ENCODE peak calls at places on chromosomes 4 and X, in four cellular contexts. D is K562, W is H1, L is HepG2. O is an unnamed sample.

GRCh38 chrX:107449490-107450175 is at the start of gene FRMPD3:
- DNase-seq in D (no peak), W (no peak), L (no peak), O (no peak)

GRCh38 chr4:48898733-48899431 is 7.7 kb downstream of the OCIAD2 start:
- DNase-seq in D (no peak), W (no peak), L (no peak), O (no peak)

GRCh38 chr4:111334356-111334755 is 711.5 kb upstream of the PITX2 start:
- DNase-seq in D (no peak), W (no peak), L (no peak), O (no peak)

GRCh38 chr4:189001283-189001970 is 862.2 kb downstream of the TRIML1 start:
- DNase-seq in D (no peak), W (no peak), L (no peak), O (no peak)

GRCh38 chr4:121957266-121957665 is 5.4 kb upstream of the TRPC3 start:
- DNase-seq in D (no peak), W (no peak), L (no peak), O (no peak)

GRCh38 chr4:8261851-8262535 is 7.6 kb upstream of the HTRA3 start:
- DNase-seq in D (peak; percentile 28), W (no peak), L (no peak), O (no peak)

GRCh38 chr4:169270156-169270809 is 473 bp downstream of the SH3RF1 start:
- DNase-seq in D (peak; percentile 28), W (peak; percentile 82), L (no peak), O (peak; percentile 37)

GRCh38 chrX:46649421-46650260 is 76.1 kb downstream of the CHST7 start:
- DNase-seq in D (no peak), W (no peak), L (no peak), O (no peak)

GRCh38 chr4:158805628-158806471 is 37.0 kb downstream of the FNIP2 start:
- DNase-seq in D (no peak), W (no peak), L (no peak), O (no peak)

GRCh38 chr4:87077834-87078585 is 142.4 kb downstream of the KLHL8 start:
- DNase-seq in D (no peak), W (no peak), L (no peak), O (no peak)

GRCh38 chr4:52173470-52174055 is 122.5 kb downstream of the SPATA18 start:
- DNase-seq in D (no peak), W (no peak), L (no peak), O (no peak)

GRCh38 chr4:39576268-39576667 is 49.0 kb upstream of the UGDH start:
- DNase-seq in D (no peak), W (no peak), L (no peak), O (no peak)

GRCh38 chr4:112170451-112170993 is 25.3 kb downstream of the FAM241A start:
- DNase-seq in D (peak; percentile 56), W (no peak), L (peak; percentile 43), O (peak; percentile 60)

GRCh38 chr4:53905281-53905934 is 159.0 kb downstream of the CHIC2 start:
- DNase-seq in D (no peak), W (no peak), L (peak; percentile 31), O (no peak)

GRCh38 chr4:165288639-165289428 is 38.6 kb upstream of the MSMO1 start:
- DNase-seq in D (no peak), W (no peak), L (peak; percentile 24), O (no peak)

GRCh38 chr4:31946456-31946855 is 1226.3 kb downstream of the PCDH7 start:
- DNase-seq in D (no peak), W (no peak), L (no peak), O (no peak)

GRCh38 chr4:173490256-173490655 is 39.8 kb downstream of the HAND2 start:
- DNase-seq in D (no peak), W (no peak), L (no peak), O (no peak)

GRCh38 chr4:159205462-159205861 is 102.6 kb downstream of the RAPGEF2 start:
- DNase-seq in D (no peak), W (no peak), L (no peak), O (no peak)

GRCh38 chrX:8868070-8868795 is 67.0 kb upstream of the FAM9A start:
- DNase-seq in D (no peak), W (no peak), L (no peak), O (peak; percentile 86)

GRCh38 chrX:28398352-28398751 is 188.9 kb upstream of the IL1RAPL1 start:
- DNase-seq in D (no peak), W (no peak), L (no peak), O (peak; percentile 3)

GRCh38 chr4:101835121-101835904 is 44.8 kb downstream of the BANK1 start:
- DNase-seq in D (no peak), W (no peak), L (peak; percentile 15), O (peak; percentile 69)

GRCh38 chrX:105190252-105190853 is 30.1 kb downstream of the TEX13A start:
- DNase-seq in D (peak; percentile 9), W (peak; percentile 50), L (no peak), O (no peak)

GRCh38 chr4:140116442-140117104 is 37.4 kb downstream of the MAML3 start:
- DNase-seq in D (no peak), W (no peak), L (no peak), O (no peak)

GRCh38 chrX:78024349-78025108 is 55.1 kb upstream of the PGAM4 start:
- DNase-seq in D (peak; percentile 32), W (peak; percentile 45), L (peak; percentile 45), O (peak; percentile 18)

GRCh38 chrX:112834016-112834855 is 6.4 kb downstream of the AMOT start:
- DNase-seq in D (no peak), W (no peak), L (no peak), O (no peak)

GRCh38 chrX:38335382-38335781 is 8.1 kb upstream of the RPGR start:
- DNase-seq in D (no peak), W (no peak), L (no peak), O (no peak)

GRCh38 chrX:25536307-25536970 is 520.7 kb upstream of the ARX start:
- DNase-seq in D (no peak), W (no peak), L (peak; percentile 47), O (no peak)

GRCh38 chr4:53103489-53103888 is 241.4 kb downstream of the RASL11B start:
- DNase-seq in D (no peak), W (no peak), L (no peak), O (no peak)

GRCh38 chr4:38188631-38189101 is 228.5 kb downstream of the PTTG2 start:
- DNase-seq in D (no peak), W (no peak), L (no peak), O (no peak)

GRCh38 chrX:101655540-101655939 is 4.1 kb downstream of the ARMCX2 start:
- DNase-seq in D (no peak), W (no peak), L (no peak), O (no peak)

GRCh38 chrX:70720721-70721120 is 187.8 kb downstream of the TEX11 start:
- DNase-seq in D (no peak), W (no peak), L (no peak), O (peak; percentile 5)

GRCh38 chrX:98605941-98606340 is 1722.2 kb downstream of the RPA4 start:
- DNase-seq in D (no peak), W (no peak), L (no peak), O (no peak)

DNA sequence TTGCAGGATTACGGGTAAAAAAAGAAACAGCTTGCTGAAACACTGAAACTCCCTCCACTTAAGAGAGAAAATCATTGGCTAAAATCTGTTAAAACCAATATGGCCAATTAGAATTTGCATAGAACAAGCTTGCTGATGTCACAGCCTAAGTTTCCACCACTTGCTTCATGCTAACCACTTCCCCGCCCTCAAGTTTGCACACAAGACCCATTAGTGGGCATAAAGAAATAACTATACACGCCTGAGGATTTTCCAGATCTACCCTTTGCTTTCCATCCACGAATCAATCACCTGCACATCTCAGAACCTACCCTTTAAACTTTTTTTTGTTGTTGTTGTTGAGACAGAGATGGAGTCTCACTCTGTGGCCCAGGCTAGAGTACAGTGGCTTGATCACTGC is 42.7 kb upstream of the PHEX start:
- DNase-seq in D (no peak), W (no peak), L (no peak), O (no peak)
- TF ChIP-seq MAX in D (no peak), W (no peak), L (no peak), O (no peak)

GRCh38 chr4:10765386-10765785 is 80.8 kb upstream of the CLNK start:
- DNase-seq in D (no peak), W (no peak), L (no peak), O (no peak)

GRCh38 chr4:10761903-10762302 is 77.3 kb upstream of the CLNK start:
- DNase-seq in D (no peak), W (no peak), L (no peak), O (no peak)

DNA sequence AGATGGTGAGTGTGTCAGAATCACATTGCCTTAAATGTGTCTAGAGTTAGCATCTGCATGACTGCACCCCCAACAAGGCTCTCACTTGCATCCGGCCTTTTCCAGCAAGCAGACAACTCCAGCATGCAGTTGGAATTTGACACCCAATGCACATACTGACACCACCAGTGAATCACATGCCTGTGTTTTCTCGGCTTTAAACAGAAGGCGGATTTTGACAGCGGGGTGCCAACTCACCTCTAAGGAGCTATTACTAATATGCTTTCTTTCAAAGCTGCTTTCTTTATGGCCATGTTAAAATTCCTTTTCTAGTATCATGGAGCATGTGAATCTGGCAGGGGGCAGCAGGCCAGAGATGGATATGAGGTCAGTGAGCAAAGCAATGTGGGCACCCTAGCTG is 78.0 kb upstream of the CLNK start:
- DNase-seq in D (no peak), W (no peak), L (no peak), O (no peak)
- TF ChIP-seq RNF2 in D (no peak), W (no peak), L (no peak), O (no peak)

GRCh38 chr4:4594531-4594930 is 52.7 kb upstream of the STX18 start:
- DNase-seq in D (no peak), W (no peak), L (no peak), O (no peak)
- TF ChIP-seq USF2 in D (no peak), W (no peak), L (no peak), O (no peak)

GRCh38 chr4:1178300-1179088 is 6.1 kb upstream of the SPON2 start:
- DNase-seq in D (no peak), W (no peak), L (no peak), O (no peak)

GRCh38 chr4:1176398-1177273 is 4.3 kb upstream of the SPON2 start:
- DNase-seq in D (no peak), W (no peak), L (no peak), O (no peak)

GRCh38 chr4:1179089-1179441 is 6.7 kb upstream of the SPON2 start:
- DNase-seq in D (peak; percentile 71), W (no peak), L (no peak), O (no peak)

GRCh38 chr4:1175635-1176229 is 3.3 kb upstream of the SPON2 start:
- DNase-seq in D (no peak), W (no peak), L (no peak), O (no peak)

GRCh38 chr4:1177274-1178141 is 5.1 kb upstream of the SPON2 start:
- DNase-seq in D (no peak), W (no peak), L (peak; percentile 38), O (no peak)
- TF ChIP-seq MAX in D (no peak), W (no peak), L (no peak), O (no peak)

DNA sequence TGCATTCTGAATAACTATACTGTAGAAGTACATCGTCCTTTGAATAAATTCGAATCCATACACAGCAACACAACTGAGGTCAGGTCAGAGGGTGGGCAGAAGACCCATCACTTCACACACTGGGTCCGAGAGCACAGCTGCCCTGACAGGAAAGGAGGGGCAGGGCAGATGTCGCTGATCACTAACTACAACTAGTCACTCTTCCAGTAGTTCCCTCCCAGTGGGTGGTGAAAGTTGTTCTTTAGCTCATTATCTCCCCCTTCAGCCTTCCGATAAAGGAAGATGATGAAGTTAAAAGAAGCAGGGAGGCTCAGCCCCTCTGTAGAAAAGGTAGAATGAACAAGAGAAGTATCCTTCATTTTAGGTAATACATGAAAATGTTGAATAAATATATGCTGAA is 278.9 kb downstream of the INPP4B start:
- DNase-seq in D (no peak), W (peak; percentile 49), L (no peak), O (peak; percentile 4)
- TF ChIP-seq RNF2 in D (no peak), W (no peak), L (no peak), O (no peak)